ENCODE peak calls at places on chromosomes 16 and 17, in four cellular contexts. Z is K562, K is SK-N-SH, M is H1. I is an unnamed sample.

GRCh38 chr17:40021471-40021961 is 6.3 kb downstream of the CSF3 start:
- DNase-seq in Z (no peak), K (no peak), M (no peak), I (no peak)

GRCh38 chr16:14051110-14051729 is 19.9 kb upstream of the MRTFB start:
- DNase-seq in Z (no peak), K (no peak), M (no peak), I (no peak)

GRCh38 chr17:29948460-29949185 is 7.2 kb downstream of the EFCAB5 start:
- DNase-seq in Z (no peak), K (no peak), M (no peak), I (no peak)

GRCh38 chr16:57151369-57151768 is 34.5 kb downstream of the PSME3IP1 start:
- DNase-seq in Z (no peak), K (no peak), M (no peak), I (no peak)

GRCh38 chr16:83533193-83533592 is 274.6 kb upstream of the HSBP1 start:
- DNase-seq in Z (no peak), K (no peak), M (no peak), I (no peak)

GRCh38 chr17:76586741-76587487 is 1.3 kb upstream of the ST6GALNAC2 start:
- DNase-seq in Z (peak), K (peak), M (no peak), I (peak)

GRCh38 chr16:79628501-79628975 is 28.0 kb upstream of the MAF start:
- DNase-seq in Z (no peak), K (no peak), M (no peak), I (no peak)

GRCh38 chr17:1709403-1709891 is 730 bp downstream of the TLCD2 start:
- DNase-seq in Z (no peak), K (peak), M (no peak), I (no peak)

GRCh38 chr16:57023541-57024249 is 34.3 kb downstream of the NLRC5 start:
- DNase-seq in Z (no peak), K (no peak), M (no peak), I (no peak)

DNA sequence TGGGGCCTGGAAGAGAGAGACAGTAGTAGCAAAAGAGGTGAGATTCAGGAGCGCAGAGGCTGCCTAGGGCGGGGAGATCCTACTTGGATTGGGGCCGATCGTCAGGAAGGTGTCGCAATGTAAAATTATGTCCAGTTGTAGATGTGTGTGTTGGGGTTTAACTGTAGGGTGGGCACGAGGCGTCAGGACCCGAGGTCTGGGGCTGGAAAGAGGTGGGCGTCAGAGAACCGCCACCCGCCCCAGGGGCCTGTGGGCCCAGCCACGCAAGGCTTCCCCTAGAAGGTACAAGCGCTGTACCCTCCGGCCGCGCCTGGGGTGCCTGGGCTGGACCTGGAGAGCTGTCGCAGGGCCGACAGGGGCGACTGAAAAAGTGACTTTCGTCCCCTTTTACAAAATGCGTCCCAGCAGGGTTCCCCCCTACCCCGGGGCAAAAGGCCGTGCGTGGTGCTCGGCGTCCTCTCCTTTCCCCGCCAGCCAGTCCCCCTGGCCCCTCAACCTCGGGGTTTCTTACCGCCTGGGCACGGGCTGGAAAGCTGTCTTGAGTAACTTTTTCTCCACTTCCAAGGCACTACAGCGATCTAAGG is 2.8 kb downstream of the IRX3 start:
- DNase-seq in Z (no peak), K (no peak), M (peak), I (peak)
- TF ChIP-seq TEAD4 in Z (no peak), K (no peak), M (no peak), I (no peak)

GRCh38 chr17:17813055-17813724 is 23.6 kb downstream of the SREBF1 start:
- DNase-seq in Z (no peak), K (no peak), M (no peak), I (no peak)
- TF ChIP-seq TEAD4 in Z (no peak), K (no peak), M (no peak), I (no peak)

GRCh38 chr16:67672739-67673662 is 6.4 kb downstream of the C16orf86 start:
- DNase-seq in Z (peak), K (peak), M (peak), I (peak)
- TF ChIP-seq TEAD4 in Z (no peak), K (no peak), M (no peak), I (no peak)

GRCh38 chr17:12789075-12789975 is at the start of gene ARHGAP44:
- DNase-seq in Z (peak), K (peak), M (peak), I (peak)

GRCh38 chr17:12790806-12791148 is 1.5 kb downstream of the ARHGAP44 start:
- DNase-seq in Z (no peak), K (no peak), M (no peak), I (peak)

GRCh38 chr17:12789976-12790805 is 893 bp downstream of the ARHGAP44 start:
- DNase-seq in Z (no peak), K (no peak), M (peak), I (peak)

GRCh38 chr17:12800855-12801365 is 11.6 kb downstream of the ARHGAP44 start:
- DNase-seq in Z (no peak), K (no peak), M (no peak), I (no peak)

GRCh38 chr17:12794919-12795517 is 5.7 kb downstream of the ARHGAP44 start:
- DNase-seq in Z (no peak), K (no peak), M (no peak), I (no peak)
- TF ChIP-seq TEAD4 in Z (no peak), K (no peak), M (no peak), I (no peak)

I was measured in WTC11.